ENCODE peak calls at places on chromosomes 4 and X, in five cellular contexts. One of them, this sample, is unnamed.

GRCh38 chr4:185134176-185134869 is 8.7 kb upstream of the SLC25A4 start:
- DNase-seq in hepatocyte: peak
- DNase-seq in trophoblast cell: peak
- DNase-seq in hippocampal formation: peak
- DNase-seq in CD8-positive, alpha-beta T cell: no peak
- DNase-seq in this sample: peak

GRCh38 chrX:134933911-134934310 is 56.9 kb upstream of the SMIM10 start:
- DNase-seq in trophoblast cell: no peak
- DNase-seq in CD8-positive, alpha-beta T cell: no peak
- DNase-seq in hippocampal formation: no peak
- DNase-seq in hepatocyte: no peak
- DNase-seq in this sample: no peak

GRCh38 chrX:129721870-129722269 is 16.9 kb upstream of the XPNPEP2 start:
- DNase-seq in hepatocyte: no peak
- DNase-seq in trophoblast cell: no peak
- DNase-seq in CD8-positive, alpha-beta T cell: no peak
- DNase-seq in hippocampal formation: no peak
- DNase-seq in this sample: no peak

GRCh38 chr4:42397635-42398447 is 553 bp downstream of the SHISA3 start:
- DNase-seq in hippocampal formation: no peak
- DNase-seq in CD8-positive, alpha-beta T cell: no peak
- DNase-seq in trophoblast cell: no peak
- DNase-seq in hepatocyte: peak
- DNase-seq in this sample: no peak

GRCh38 chr4:16483540-16483939 is 257.3 kb upstream of the TAPT1 start:
- DNase-seq in hepatocyte: no peak
- DNase-seq in trophoblast cell: no peak
- DNase-seq in hippocampal formation: no peak
- DNase-seq in CD8-positive, alpha-beta T cell: no peak
- DNase-seq in this sample: no peak

GRCh38 chr4:174236359-174236758 is 47.1 kb downstream of the FBXO8 start:
- DNase-seq in CD8-positive, alpha-beta T cell: no peak
- DNase-seq in trophoblast cell: no peak
- DNase-seq in hippocampal formation: no peak
- DNase-seq in hepatocyte: no peak
- DNase-seq in this sample: no peak

GRCh38 chrX:17617794-17618193 is 119.5 kb upstream of the SCML1 start:
- DNase-seq in hepatocyte: no peak
- DNase-seq in hippocampal formation: no peak
- DNase-seq in CD8-positive, alpha-beta T cell: no peak
- DNase-seq in trophoblast cell: no peak
- DNase-seq in this sample: no peak

GRCh38 chrX:24890677-24891076 is 125.1 kb downstream of the ARX start:
- DNase-seq in CD8-positive, alpha-beta T cell: no peak
- DNase-seq in hippocampal formation: no peak
- DNase-seq in hepatocyte: peak
- DNase-seq in trophoblast cell: no peak
- DNase-seq in this sample: no peak

GRCh38 chrX:128616933-128617332 is 564.7 kb upstream of the ACTRT1 start:
- DNase-seq in CD8-positive, alpha-beta T cell: no peak
- DNase-seq in trophoblast cell: no peak
- DNase-seq in hippocampal formation: no peak
- DNase-seq in hepatocyte: no peak
- DNase-seq in this sample: no peak

GRCh38 chr4:86927843-86928395 is 6.9 kb upstream of the AFF1 start:
- DNase-seq in trophoblast cell: peak
- DNase-seq in hippocampal formation: no peak
- DNase-seq in hepatocyte: peak
- DNase-seq in CD8-positive, alpha-beta T cell: no peak
- DNase-seq in this sample: peak

GRCh38 chr4:8198906-8199593 is at the start of gene SH3TC1:
- DNase-seq in hepatocyte: peak
- DNase-seq in hippocampal formation: peak
- DNase-seq in CD8-positive, alpha-beta T cell: peak
- DNase-seq in trophoblast cell: peak
- DNase-seq in this sample: peak

GRCh38 chr4:25578431-25578830 is 77.2 kb upstream of the SLC34A2 start:
- DNase-seq in hepatocyte: no peak
- DNase-seq in trophoblast cell: peak
- DNase-seq in CD8-positive, alpha-beta T cell: no peak
- DNase-seq in hippocampal formation: peak
- DNase-seq in this sample: no peak

GRCh38 chr4:188691811-188692210 is 552.6 kb downstream of the TRIML1 start:
- DNase-seq in CD8-positive, alpha-beta T cell: no peak
- DNase-seq in hippocampal formation: no peak
- DNase-seq in hepatocyte: no peak
- DNase-seq in trophoblast cell: no peak
- DNase-seq in this sample: peak

This sample was measured in fibroblast of mammary gland.